ENCODE peak calls at places on chromosome 14, in seven cellular contexts. A is esophagus squamous epithelium; M is tibial artery; H is effector memory CD4-positive, alpha-beta T cell; Z is CD8-positive, alpha-beta T cell; R is neural progenitor cell; O is uterus. C is an unnamed sample.

GRCh38 chr14:59336078-59336477 is 129.1 kb downstream of the GPR135 start:
- DNase-seq in A (no peak), M (no peak), H (no peak), Z (no peak), R (no peak), O (no peak), C (no peak)

GRCh38 chr14:100620437-100621100 is 33.4 kb upstream of the BEGAIN start:
- DNase-seq in A (no peak), M (peak; percentile 42), H (no peak), Z (no peak), R (no peak), O (peak; percentile 12), C (no peak)

GRCh38 chr14:63388766-63389431 is 70.2 kb upstream of the GPHB5 start:
- DNase-seq in A (no peak), M (peak; percentile 78), H (peak; percentile 10), Z (peak; percentile 44), R (peak; percentile 61), O (peak; percentile 38), C (peak; percentile 21)

GRCh38 chr14:34699873-34700621 is 14.3 kb downstream of the CFL2 start:
- DNase-seq in A (no peak), M (no peak), H (no peak), Z (no peak), R (no peak), O (no peak), C (no peak)

GRCh38 chr14:33475623-33476022 is 475.3 kb downstream of the EGLN3 start:
- DNase-seq in A (no peak), M (no peak), H (no peak), Z (no peak), R (peak; percentile 95), O (no peak), C (no peak)

GRCh38 chr14:96095581-96096476 is 56.7 kb downstream of the C14orf132 start:
- DNase-seq in A (no peak), M (peak; percentile 65), H (no peak), Z (no peak), R (peak; percentile 41), O (peak; percentile 22), C (no peak)

GRCh38 chr14:92465353-92466067 is 48.1 kb upstream of the RIN3 start:
- DNase-seq in A (no peak), M (no peak), H (no peak), Z (no peak), R (no peak), O (no peak), C (no peak)

GRCh38 chr14:101196795-101197590 is 293.5 kb upstream of the RTL1 start:
- DNase-seq in A (no peak), M (no peak), H (no peak), Z (no peak), R (peak; percentile 43), O (peak; percentile 71), C (no peak)

GRCh38 chr14:22463763-22464173 is 125.3 kb downstream of the DAD1 start:
- DNase-seq in A (no peak), M (no peak), H (no peak), Z (no peak), R (no peak), O (no peak), C (no peak)

GRCh38 chr14:25150934-25151790 is 101.2 kb upstream of the STXBP6 start:
- DNase-seq in A (no peak), M (no peak), H (no peak), Z (no peak), R (peak; percentile 63), O (no peak), C (no peak)

GRCh38 chr14:96797943-96798349 is 764 bp downstream of the VRK1 start:
- DNase-seq in A (no peak), M (no peak), H (no peak), Z (no peak), R (no peak), O (no peak), C (no peak)

GRCh38 chr14:24630872-24631477 is 3.0 kb downstream of the GZMB start:
- DNase-seq in A (no peak), M (no peak), H (no peak), Z (no peak), R (no peak), O (no peak), C (no peak)

GRCh38 chr14:61346221-61346620 is 24.8 kb downstream of the PRKCH start:
- DNase-seq in A (no peak), M (no peak), H (no peak), Z (no peak), R (no peak), O (no peak), C (no peak)

GRCh38 chr14:61344437-61345143 is 23.2 kb downstream of the PRKCH start:
- DNase-seq in A (no peak), M (no peak), H (no peak), Z (peak; percentile 37), R (no peak), O (no peak), C (no peak)

GRCh38 chr14:61345144-61345482 is 23.7 kb downstream of the PRKCH start:
- DNase-seq in A (no peak), M (no peak), H (no peak), Z (no peak), R (no peak), O (no peak), C (no peak)

GRCh38 chr14:61347771-61348443 is 26.5 kb downstream of the PRKCH start:
- DNase-seq in A (no peak), M (no peak), H (no peak), Z (no peak), R (no peak), O (no peak), C (no peak)

DNA sequence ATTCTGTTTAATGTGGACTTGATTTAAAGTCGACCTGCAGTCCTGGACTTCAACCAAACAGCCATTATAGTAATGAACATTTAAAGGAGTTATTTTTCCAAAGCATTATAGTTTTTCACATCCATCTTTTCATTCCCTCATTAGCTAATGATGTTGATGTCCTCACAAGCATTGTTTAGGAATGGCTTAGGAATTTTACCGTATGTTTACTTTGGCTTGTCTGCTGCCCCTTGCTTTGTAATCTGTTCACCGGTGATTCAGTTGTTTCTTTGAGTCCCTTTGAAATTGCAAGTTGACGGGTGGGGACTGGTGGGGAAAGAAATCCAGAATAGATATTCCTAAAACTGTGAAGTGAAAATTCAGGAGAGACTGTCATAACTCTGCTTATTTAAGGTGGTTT is 25.4 kb downstream of the PRKCH start:
- DNase-seq in A (no peak), M (no peak), H (no peak), Z (no peak), R (no peak), O (no peak), C (no peak)
- H3K4me1 ChIP-seq in A (peaks cover 98% of the 10 kb centered on the region), M (no peaks in the 10 kb centered on the region), H (peaks cover 86% of the 10 kb centered on the region), Z (peaks cover 100% of the 10 kb centered on the region), R (no peaks in the 10 kb centered on the region), O (no peaks in the 10 kb centered on the region), C (peaks cover 98% of the 10 kb centered on the region)

GRCh38 chr14:37194698-37195097 is 3.0 kb upstream of the MIPOL1 start:
- DNase-seq in A (no peak), M (no peak), H (no peak), Z (no peak), R (no peak), O (no peak), C (no peak)
- H3K9me3 ChIP-seq in A (no peaks in the 10 kb centered on the region), M (no peaks in the 10 kb centered on the region), H (no peaks in the 10 kb centered on the region), Z (no peaks in the 10 kb centered on the region), R (no peaks in the 10 kb centered on the region), O (no peaks in the 10 kb centered on the region), C (no peaks in the 10 kb centered on the region)

GRCh38 chr14:58272589-58273372 is 25.6 kb upstream of the ARID4A start:
- DNase-seq in A (no peak), M (no peak), H (no peak), Z (no peak), R (no peak), O (no peak), C (no peak)

GRCh38 chr14:58278177-58278576 is 20.2 kb upstream of the ARID4A start:
- DNase-seq in A (no peak), M (no peak), H (no peak), Z (no peak), R (no peak), O (no peak), C (no peak)

GRCh38 chr14:58275527-58276190 is 22.7 kb upstream of the ARID4A start:
- DNase-seq in A (no peak), M (no peak), H (no peak), Z (no peak), R (no peak), O (no peak), C (no peak)

GRCh38 chr14:58280954-58281787 is 17.2 kb upstream of the ARID4A start:
- DNase-seq in A (no peak), M (no peak), H (no peak), Z (peak; percentile 25), R (no peak), O (peak; percentile 54), C (no peak)

GRCh38 chr14:58276208-58276607 is 22.1 kb upstream of the ARID4A start:
- DNase-seq in A (no peak), M (no peak), H (no peak), Z (no peak), R (no peak), O (no peak), C (no peak)
- H3K4me1 ChIP-seq in A (peaks cover 27% of the 10 kb centered on the region), M (peaks cover 5% of the 10 kb centered on the region), H (peaks cover 14% of the 10 kb centered on the region), Z (peaks cover 45% of the 10 kb centered on the region), R (no peaks in the 10 kb centered on the region), O (peaks cover 3% of the 10 kb centered on the region), C (peaks cover 38% of the 10 kb centered on the region)

GRCh38 chr14:20223410-20223809 is at the start of gene OR11H6:
- DNase-seq in A (no peak), M (no peak), H (no peak), Z (no peak), R (no peak), O (no peak), C (no peak)
- H3K9me3 ChIP-seq in A (no peaks in the 10 kb centered on the region), M (no peaks in the 10 kb centered on the region), H (no peaks in the 10 kb centered on the region), Z (no peaks in the 10 kb centered on the region), R (peaks cover 39% of the 10 kb centered on the region), O (no peaks in the 10 kb centered on the region), C (no peaks in the 10 kb centered on the region)

GRCh38 chr14:75431827-75432226 is 4.0 kb downstream of the JDP2 start:
- DNase-seq in A (no peak), M (no peak), H (no peak), Z (no peak), R (no peak), O (no peak), C (no peak)
- H3K4me1 ChIP-seq in A (peaks cover 72% of the 10 kb centered on the region), M (peaks cover 32% of the 10 kb centered on the region), H (peaks cover 11% of the 10 kb centered on the region), Z (peaks cover 12% of the 10 kb centered on the region), R (no peaks in the 10 kb centered on the region), O (peaks cover 25% of the 10 kb centered on the region), C (peaks cover 5% of the 10 kb centered on the region)

GRCh38 chr14:105917933-105918436 is 391.6 kb downstream of the TMEM121 start:
- DNase-seq in A (no peak), M (no peak), H (no peak), Z (no peak), R (no peak), O (no peak), C (no peak)
- H3K9me3 ChIP-seq in A (no peaks in the 10 kb centered on the region), M (no peaks in the 10 kb centered on the region), H (no peaks in the 10 kb centered on the region), Z (no peaks in the 10 kb centered on the region), R (peaks cover 6% of the 10 kb centered on the region), O (no peaks in the 10 kb centered on the region), C (no peaks in the 10 kb centered on the region)

DNA sequence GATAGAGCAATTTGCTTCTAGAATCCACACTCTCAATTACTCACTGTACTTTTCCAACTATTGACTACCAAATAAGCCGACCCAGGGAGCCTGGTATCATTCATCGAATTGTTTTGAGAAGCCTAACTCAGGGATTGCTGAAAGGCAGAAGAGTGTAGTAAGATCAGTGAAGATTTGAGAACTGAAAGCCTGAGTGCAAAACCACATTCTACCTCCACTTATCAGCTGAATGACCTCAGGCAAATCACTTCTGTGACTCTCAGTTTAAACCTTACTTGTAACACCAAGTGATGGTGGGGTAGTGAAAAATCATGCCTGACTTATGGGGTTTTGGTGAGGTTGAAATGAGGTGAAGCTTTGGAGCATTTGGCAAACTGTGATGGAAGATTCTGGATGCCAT is 126.1 kb upstream of the MAX start:
- DNase-seq in A (no peak), M (peak; percentile 9), H (no peak), Z (no peak), R (no peak), O (no peak), C (no peak)
- H3K4me1 ChIP-seq in A (peaks cover 68% of the 10 kb centered on the region), M (no peaks in the 10 kb centered on the region), H (peaks cover 23% of the 10 kb centered on the region), Z (peaks cover 13% of the 10 kb centered on the region), R (peaks cover 67% of the 10 kb centered on the region), O (no peaks in the 10 kb centered on the region), C (peaks cover 14% of the 10 kb centered on the region)

C was measured in CD8-positive, alpha-beta memory T cell.